ENCODE peak calls at places on chromosome 5, in nine cellular contexts. F is body of pancreas; Q is choroid plexus epithelial cell; V is stimulated activated CD4-positive, alpha-beta T cell treated with anti-CD3 and anti-CD28 coated beads, Interleukin-1b, Interleukin-23, amount 100 ng/mL, for 24 hours; H is trophoblast cell; N is effector memory CD8-positive, alpha-beta T cell; J is lower leg skin; M is AG08396; U is foreskin fibroblast. C is an unnamed sample.

GRCh38 chr5:76811214-76811613 is 7.6 kb upstream of the F2RL1 start:
- DNase-seq in F (no peak), Q (peak), V (no peak), H (peak), N (no peak), J (peak), M (peak), U (no peak), C (peak)

GRCh38 chr5:82222597-82223574 is 55.3 kb downstream of the RPS23 start:
- DNase-seq in F (no peak), Q (peak), V (no peak), H (peak), N (no peak), J (no peak), M (no peak), U (peak), C (no peak)

GRCh38 chr5:38595149-38595725 is 38.8 kb upstream of the LIFR start:
- DNase-seq in F (no peak), Q (peak), V (no peak), H (peak), N (no peak), J (no peak), M (no peak), U (peak), C (peak)

GRCh38 chr5:139458580-139459407 is 3.7 kb downstream of the ECSCR start:
- DNase-seq in F (peak), Q (peak), V (no peak), H (no peak), N (peak), J (no peak), M (peak), U (peak), C (peak)

GRCh38 chr5:75138674-75139073 is 86.3 kb upstream of the GCNT4 start:
- DNase-seq in F (no peak), Q (no peak), V (no peak), H (no peak), N (no peak), J (no peak), M (no peak), U (no peak), C (no peak)

GRCh38 chr5:119347574-119347973 is 8.2 kb upstream of the TNFAIP8 start:
- DNase-seq in F (no peak), Q (no peak), V (no peak), H (no peak), N (no peak), J (no peak), M (no peak), U (no peak), C (no peak)

GRCh38 chr5:16417392-16418074 is 48.1 kb downstream of the ZNF622 start:
- DNase-seq in F (peak), Q (no peak), V (no peak), H (no peak), N (no peak), J (no peak), M (no peak), U (no peak), C (no peak)

GRCh38 chr5:39231705-39232525 is 12.6 kb upstream of the FYB1 start:
- DNase-seq in F (no peak), Q (peak), V (no peak), H (no peak), N (no peak), J (no peak), M (no peak), U (no peak), C (peak)

GRCh38 chr5:132308701-132309100 is 14.5 kb downstream of the SLC22A4 start:
- DNase-seq in F (no peak), Q (no peak), V (no peak), H (no peak), N (no peak), J (no peak), M (no peak), U (no peak), C (no peak)

GRCh38 chr5:3615829-3616228 is 20.2 kb downstream of the IRX1 start:
- DNase-seq in F (no peak), Q (no peak), V (no peak), H (no peak), N (no peak), J (no peak), M (no peak), U (no peak), C (no peak)

GRCh38 chr5:39080597-39081204 is 6.5 kb upstream of the RICTOR start:
- DNase-seq in F (peak), Q (peak), V (no peak), H (peak), N (peak), J (no peak), M (peak), U (peak), C (peak)